ENCODE peak calls at places on chromosomes 16 and 17, in seven cellular contexts. L is H9, S is IMR-90, Y is mesendoderm, I is H1, F is trophoblast cell, C is neuronal stem cell. P is an unnamed sample. For H3K4me1, the result is how much of the 10 kb centered on the place peaks cover.

GRCh38 chr17:73261952-73262675 is 434 bp upstream of the CPSF4L start:
- DNase-seq in F (no peak), C (peak), S (no peak), Y (no peak), L (no peak), I (peak), P (no peak)

GRCh38 chr16:56262879-56263245 is 71.6 kb downstream of the GNAO1 start:
- DNase-seq in L (no peak), I (no peak), F (no peak), C (no peak), Y (no peak), S (no peak), P (no peak)

GRCh38 chr17:41915566-41915965 is 3.2 kb downstream of the ACLY start:
- DNase-seq in I (no peak), Y (no peak), L (no peak), S (no peak), C (no peak), F (peak), P (no peak)

GRCh38 chr17:71441098-71441497 is 679.7 kb upstream of the SOX9 start:
- DNase-seq in Y (peak), F (no peak), I (no peak), C (no peak), L (no peak), S (peak), P (peak)

GRCh38 chr17:50943575-50943933 is 77.4 kb upstream of the TOB1 start:
- DNase-seq in C (no peak), S (no peak), F (no peak), I (no peak), L (peak), Y (no peak), P (no peak)

GRCh38 chr17:70521821-70522256 is 352.5 kb downstream of the KCNJ2 start:
- DNase-seq in C (no peak), Y (no peak), L (no peak), I (no peak), S (peak), F (no peak), P (no peak)

GRCh38 chr17:61775364-61775763 is 88.0 kb downstream of the BRIP1 start:
- DNase-seq in F (no peak), S (no peak), I (no peak), Y (no peak), C (no peak), L (no peak), P (no peak)

GRCh38 chr17:10295728-10296343 is 77.0 kb downstream of the MYH13 start:
- DNase-seq in Y (peak), L (peak), S (peak), I (peak), C (peak), F (peak), P (peak)

GRCh38 chr16:19757026-19757425 is 39.0 kb downstream of the IQCK start:
- DNase-seq in C (no peak), S (peak), L (no peak), I (no peak), F (no peak), Y (no peak), P (no peak)

GRCh38 chr16:27918755-27919154 is 144.8 kb downstream of the GSG1L start:
- DNase-seq in Y (no peak), L (no peak), F (no peak), S (peak), I (no peak), C (no peak), P (no peak)

GRCh38 chr17:55769625-55770000 is 18.8 kb downstream of the PCTP start:
- DNase-seq in I (no peak), F (peak), C (no peak), L (no peak), Y (no peak), S (peak), P (peak)

GRCh38 chr17:17151541-17151940 is 54.6 kb downstream of the PLD6 start:
- DNase-seq in F (no peak), S (peak), Y (no peak), C (no peak), I (no peak), L (no peak), P (peak)

GRCh38 chr17:62150471-62150870 is 85.4 kb upstream of the MED13 start:
- DNase-seq in Y (no peak), F (no peak), S (no peak), I (no peak), C (no peak), L (no peak), P (no peak)

GRCh38 chr17:46056800-46057304 is 57.8 kb downstream of the STH start:
- DNase-seq in S (peak), Y (peak), L (no peak), C (no peak), F (no peak), I (no peak), P (peak)

GRCh38 chr17:31078290-31078689 is 16.5 kb upstream of the NF1 start:
- DNase-seq in L (no peak), F (no peak), Y (no peak), S (peak), C (no peak), I (no peak), P (no peak)

GRCh38 chr16:75292691-75293090 is 41.3 kb upstream of the BCAR1 start:
- DNase-seq in Y (no peak), I (no peak), C (no peak), L (no peak), F (no peak), S (no peak), P (no peak)

GRCh38 chr17:56678249-56679144 is 85.0 kb downstream of the NOG start:
- DNase-seq in S (no peak), Y (peak), F (no peak), L (peak), C (peak), I (no peak), P (peak)

GRCh38 chr17:58083491-58084316 is 485 bp downstream of the DYNLL2 start:
- DNase-seq in I (no peak), L (peak), C (no peak), Y (peak), F (peak), S (peak), P (peak)

GRCh38 chr17:58082341-58082869 is 814 bp upstream of the DYNLL2 start:
- DNase-seq in Y (no peak), I (no peak), L (no peak), C (no peak), S (no peak), F (no peak), P (no peak)

GRCh38 chr17:58085039-58085715 is 2.0 kb downstream of the DYNLL2 start:
- DNase-seq in I (no peak), S (no peak), C (no peak), Y (no peak), L (peak), F (no peak), P (no peak)

GRCh38 chr17:58082870-58083490 is at the start of gene DYNLL2:
- DNase-seq in C (peak), I (peak), L (peak), S (peak), F (peak), Y (peak), P (peak)

GRCh38 chr17:58084317-58084981 is 1.2 kb downstream of the DYNLL2 start:
- DNase-seq in F (peak), C (no peak), L (peak), Y (peak), I (no peak), S (no peak), P (peak)
- H3K4me1 ChIP-seq in F (under half), C (under half), L (under half), Y (under half), I (under half), S (under half), P (under half)

GRCh38 chr17:1918346-1919021 is 88.7 kb downstream of the RPA1 start:
- DNase-seq in I (no peak), Y (no peak), F (no peak), S (no peak), L (no peak), C (no peak), P (no peak)

GRCh38 chr17:1920948-1921351 is 91.1 kb downstream of the RPA1 start:
- DNase-seq in S (no peak), L (no peak), Y (no peak), C (no peak), F (no peak), I (no peak), P (no peak)

GRCh38 chr17:1916963-1917715 is 87.3 kb downstream of the RPA1 start:
- DNase-seq in S (no peak), Y (no peak), L (no peak), F (no peak), I (no peak), C (no peak), P (no peak)

GRCh38 chr17:1916339-1916738 is 86.5 kb downstream of the RPA1 start:
- DNase-seq in L (no peak), I (no peak), F (no peak), C (no peak), S (no peak), Y (no peak), P (no peak)

GRCh38 chr17:1919206-1919605 is 89.4 kb downstream of the RPA1 start:
- DNase-seq in Y (no peak), C (no peak), L (no peak), I (no peak), S (no peak), F (no peak), P (no peak)
- H2AK5ac ChIP-seq in Y (no peak), C (no peak), L (no peak), I (no peak), S (no peak), F (no peak), P (no peak)

DNA sequence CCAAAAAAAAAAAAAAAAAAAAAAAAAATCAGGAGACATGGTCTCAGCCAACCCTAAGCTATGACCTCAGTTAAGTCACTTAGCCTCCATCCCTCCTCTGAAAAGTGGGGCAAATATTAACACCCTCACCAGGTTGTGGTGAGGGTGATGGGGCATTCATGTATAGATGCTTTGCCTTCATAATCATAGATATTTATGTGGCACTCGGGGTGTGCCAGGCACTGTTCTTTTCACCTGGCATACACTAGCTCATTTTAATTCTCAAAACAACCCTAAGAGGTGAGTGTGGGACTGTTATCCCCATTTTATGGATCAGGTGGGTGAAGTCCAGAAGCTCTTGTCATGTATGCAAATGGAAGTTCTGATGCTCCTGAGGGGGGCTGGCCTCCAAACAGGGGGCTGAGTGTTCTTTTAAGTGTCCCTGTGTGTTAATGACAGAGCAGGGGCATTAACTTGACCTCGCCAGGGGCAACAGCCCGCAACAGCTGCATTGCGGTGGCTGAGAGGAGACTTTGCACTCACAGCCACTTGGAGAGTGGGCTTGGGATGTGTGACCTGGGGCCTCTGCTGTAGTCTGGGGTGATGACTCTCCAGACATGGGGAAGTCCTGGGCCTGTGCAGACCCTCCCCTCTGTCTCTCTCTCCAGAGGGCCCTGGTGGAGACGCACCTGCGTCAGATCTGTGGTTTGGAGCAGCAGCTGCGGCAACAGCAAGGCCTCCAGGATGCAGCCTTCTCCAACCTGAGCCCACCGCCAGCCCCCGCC is 4.2 kb downstream of the TBKBP1 start:
- DNase-seq in Y (no peak), F (no peak), I (no peak), C (no peak), L (no peak), S (no peak), P (no peak)
- H3K9ac ChIP-seq in Y (no peak), F (no peak), I (no peak), C (no peak), L (no peak), S (no peak), P (no peak)

DNA sequence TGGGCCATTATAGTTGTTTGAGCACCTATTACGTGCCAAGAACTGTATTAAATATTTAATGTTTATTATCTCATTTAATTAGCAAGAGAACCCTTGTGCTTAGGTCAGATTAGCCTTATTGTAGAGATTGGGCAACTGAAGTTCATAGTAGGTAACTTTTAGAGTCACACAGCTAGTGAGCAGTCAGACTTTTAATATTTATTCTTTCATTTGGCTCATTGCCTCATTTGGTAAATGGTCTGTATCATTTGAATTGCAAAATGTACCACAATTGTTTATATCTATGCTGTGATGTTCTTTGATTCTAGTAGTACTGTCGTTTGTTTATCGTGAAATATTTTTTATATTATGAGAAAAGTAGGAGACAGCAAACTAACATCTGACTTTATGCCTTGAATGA is 7.6 kb downstream of the CLTC start:
- DNase-seq in S (peak), L (no peak), I (no peak), Y (no peak), C (no peak), F (no peak), P (peak)
- H3K4me1 ChIP-seq in S (under half), L (under half), I (under half), Y (under half), C (under half), F (under half), P (under half)